ENCODE peak calls at places on chromosome 5, in seven cellular contexts. W is H9, Q is AG04449, N is ascending aorta, Z is endothelial cell, G is ovary, K is choroid plexus epithelial cell. T is an unnamed sample.

GRCh38 chr5:72234265-72234700 is 85.8 kb downstream of the MRPS27 start:
- DNase-seq in W (no peak), Q (peak), N (no peak), Z (no peak), G (no peak), K (peak), T (peak)

GRCh38 chr5:169218862-169219261 is 82.1 kb downstream of the SLIT3 start:
- DNase-seq in W (no peak), Q (no peak), N (no peak), Z (no peak), G (no peak), K (no peak), T (no peak)

GRCh38 chr5:130885027-130885426 is 280.0 kb downstream of the HINT1 start:
- DNase-seq in W (no peak), Q (no peak), N (no peak), Z (no peak), G (no peak), K (no peak), T (no peak)

GRCh38 chr5:60403343-60404006 is 296.5 kb downstream of the DEPDC1B start:
- DNase-seq in W (no peak), Q (no peak), N (no peak), Z (no peak), G (no peak), K (no peak), T (no peak)

GRCh38 chr5:77326142-77326541 is 115.7 kb downstream of the PDE8B start:
- DNase-seq in W (no peak), Q (no peak), N (no peak), Z (no peak), G (no peak), K (no peak), T (no peak)

GRCh38 chr5:345404-346195 is 24.1 kb downstream of the AHRR start:
- DNase-seq in W (peak), Q (no peak), N (no peak), Z (no peak), G (peak), K (peak), T (no peak)

GRCh38 chr5:23400951-23401350 is 106.5 kb upstream of the PRDM9 start:
- DNase-seq in W (no peak), Q (no peak), N (no peak), Z (no peak), G (no peak), K (no peak), T (no peak)

GRCh38 chr5:79619849-79620248 is 7.6 kb downstream of the TENT2 start:
- DNase-seq in W (no peak), Q (no peak), N (no peak), Z (no peak), G (no peak), K (no peak), T (no peak)

GRCh38 chr5:96017951-96018350 is 56.3 kb upstream of the ELL2 start:
- DNase-seq in W (no peak), Q (peak), N (no peak), Z (no peak), G (no peak), K (peak), T (no peak)

GRCh38 chr5:91219803-91220371 is 163.2 kb downstream of the ARRDC3 start:
- DNase-seq in W (no peak), Q (no peak), N (no peak), Z (peak), G (no peak), K (peak), T (no peak)

GRCh38 chr5:150778103-150778516 is 447 bp upstream of the SMIM3 start:
- DNase-seq in W (no peak), Q (no peak), N (no peak), Z (no peak), G (no peak), K (peak), T (no peak)

GRCh38 chr5:61333351-61334223 is 1.5 kb downstream of the ZSWIM6 start:
- DNase-seq in W (no peak), Q (no peak), N (no peak), Z (peak), G (no peak), K (no peak), T (peak)

GRCh38 chr5:111930905-111931461 is 174.0 kb upstream of the NREP start:
- DNase-seq in W (no peak), Q (no peak), N (no peak), Z (no peak), G (no peak), K (peak), T (no peak)
- TF ChIP-seq CTCF in W (no peak), Q (no peak), N (no peak), Z (no peak), G (no peak), K (no peak), T (no peak)

GRCh38 chr5:15286659-15287058 is 213.3 kb upstream of the FBXL7 start:
- DNase-seq in W (no peak), Q (no peak), N (no peak), Z (no peak), G (no peak), K (peak), T (no peak)
- TF ChIP-seq CTCF in W (peak), Q (no peak), N (peak), Z (no peak), G (no peak), K (peak), T (no peak)

GRCh38 chr5:143003328-143003636 is 233.1 kb downstream of the ARHGAP26 start:
- DNase-seq in W (no peak), Q (no peak), N (no peak), Z (no peak), G (no peak), K (no peak), T (no peak)
- TF ChIP-seq CTCF in W (no peak), Q (no peak), N (no peak), Z (peak), G (no peak), K (no peak), T (no peak)

GRCh38 chr5:162591724-162592123 is 524.2 kb downstream of the GABRG2 start:
- DNase-seq in W (no peak), Q (no peak), N (no peak), Z (no peak), G (no peak), K (no peak), T (no peak)

GRCh38 chr5:162593881-162594280 is 526.3 kb downstream of the GABRG2 start:
- DNase-seq in W (no peak), Q (no peak), N (no peak), Z (no peak), G (no peak), K (no peak), T (no peak)
- TF ChIP-seq CTCF in W (peak), Q (no peak), N (no peak), Z (peak), G (no peak), K (no peak), T (no peak)

GRCh38 chr5:115770466-115770865 is 46.0 kb downstream of the CDO1 start:
- DNase-seq in W (peak), Q (no peak), N (no peak), Z (peak), G (no peak), K (no peak), T (no peak)
- TF ChIP-seq CTCF in W (peak), Q (peak), N (no peak), Z (peak), G (no peak), K (peak), T (no peak)

DNA sequence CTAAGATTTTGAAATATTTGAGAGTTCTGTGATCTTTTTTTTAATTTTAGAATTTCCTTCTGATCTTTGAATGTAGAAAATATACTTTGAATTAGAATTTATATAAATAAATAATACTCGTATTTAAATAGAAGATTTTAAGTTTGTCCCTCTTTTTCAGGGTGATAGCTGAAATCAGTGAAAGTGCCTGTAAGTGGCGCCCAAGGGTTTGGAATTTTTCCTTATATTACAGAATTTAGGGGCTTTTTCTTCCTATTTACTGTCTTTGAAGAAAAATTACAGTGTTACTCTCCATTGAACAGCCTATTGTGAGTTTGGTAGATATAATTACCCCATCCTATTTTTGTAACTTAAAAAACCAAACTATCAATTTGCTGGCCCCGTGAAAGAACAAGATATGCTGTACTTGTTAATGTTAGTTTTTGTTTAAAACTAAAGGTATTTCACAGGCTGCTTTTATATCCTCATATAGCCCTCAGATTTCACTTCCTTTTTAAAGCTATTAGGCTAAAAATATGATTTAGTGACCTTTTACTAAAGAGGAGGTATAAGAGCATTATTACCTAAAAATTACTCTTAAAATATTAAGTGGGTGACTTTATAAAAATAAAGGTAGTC is 3.2 kb downstream of the MAP3K1 start:
- DNase-seq in W (no peak), Q (no peak), N (no peak), Z (no peak), G (no peak), K (peak), T (no peak)
- TF ChIP-seq CTCF in W (peak), Q (no peak), N (peak), Z (no peak), G (no peak), K (peak), T (no peak)